ENCODE peak calls at places on chromosomes 12 and 14, in four cellular contexts. X is CD8-positive, alpha-beta T cell; K is heart left ventricle; I is GM23338. S is an unnamed sample.

GRCh38 chr12:106753526-106753925 is 21.0 kb upstream of the RIC8B start:
- DNase-seq in X (peak), K (no peak), I (no peak), S (no peak)

GRCh38 chr12:1093166-1093751 is 102.2 kb downstream of the ERC1 start:
- DNase-seq in X (peak), K (no peak), I (peak), S (peak)

GRCh38 chr12:4987076-4987775 is 56.5 kb upstream of the KCNA5 start:
- DNase-seq in X (no peak), K (no peak), I (no peak), S (no peak)

GRCh38 chr14:66233571-66233970 is 252.6 kb upstream of the CCDC196 start:
- DNase-seq in X (no peak), K (no peak), I (no peak), S (no peak)

GRCh38 chr12:114481200-114481535 is 75.2 kb upstream of the TBX5 start:
- DNase-seq in X (no peak), K (no peak), I (peak), S (no peak)

GRCh38 chr12:43898474-43898873 is 62.6 kb downstream of the TMEM117 start:
- DNase-seq in X (no peak), K (no peak), I (no peak), S (no peak)

GRCh38 chr14:99378782-99379214 is 101.9 kb downstream of the SETD3 start:
- DNase-seq in X (no peak), K (no peak), I (no peak), S (no peak)

GRCh38 chr12:78470354-78471195 is 394.0 kb upstream of the SYT1 start:
- DNase-seq in X (no peak), K (no peak), I (peak), S (peak)

GRCh38 chr14:99224116-99224910 is 47.7 kb downstream of the BCL11B start:
- DNase-seq in X (no peak), K (no peak), I (peak), S (no peak)

GRCh38 chr12:67697443-67697842 is 48.9 kb downstream of the DYRK2 start:
- DNase-seq in X (peak), K (no peak), I (no peak), S (no peak)

GRCh38 chr12:132147423-132148367 is 3.4 kb downstream of the NOC4L start:
- DNase-seq in X (no peak), K (no peak), I (no peak), S (no peak)

GRCh38 chr14:19974844-19975243 is 547 bp upstream of the OR4K15 start:
- DNase-seq in X (peak), K (no peak), I (no peak), S (no peak)

GRCh38 chr14:24734917-24735500 is 101.0 kb upstream of the GZMB start:
- DNase-seq in X (peak), K (peak), I (peak), S (peak)

GRCh38 chr14:23102801-23103200 is 2.0 kb downstream of the CIROP start:
- DNase-seq in X (no peak), K (no peak), I (no peak), S (no peak)

GRCh38 chr14:61528591-61529021 is 166.7 kb upstream of the HIF1A start:
- DNase-seq in X (no peak), K (no peak), I (no peak), S (no peak)

GRCh38 chr12:54444202-54444601 is 25.1 kb upstream of the ITGA5 start:
- DNase-seq in X (no peak), K (no peak), I (no peak), S (no peak)

GRCh38 chr12:1115471-1116242 is 124.6 kb downstream of the ERC1 start:
- DNase-seq in X (no peak), K (no peak), I (no peak), S (no peak)

GRCh38 chr12:121005346-121005815 is 10.9 kb downstream of the C12orf43 start:
- DNase-seq in X (peak), K (no peak), I (peak), S (peak)

GRCh38 chr12:64104376-64104775 is 117.7 kb downstream of the KICS2 start:
- DNase-seq in X (no peak), K (no peak), I (no peak), S (no peak)

GRCh38 chr12:130418261-130418660 is 80.6 kb downstream of the PIWIL1 start:
- DNase-seq in X (no peak), K (no peak), I (no peak), S (no peak)

GRCh38 chr12:63964301-63964700 is 119.8 kb downstream of the SRGAP1 start:
- DNase-seq in X (no peak), K (no peak), I (no peak), S (no peak)

GRCh38 chr14:60164404-60164716 is 838 bp downstream of the DHRS7 start:
- DNase-seq in X (no peak), K (no peak), I (no peak), S (no peak)

GRCh38 chr12:47838286-47838931 is 18.7 kb upstream of the HDAC7 start:
- DNase-seq in X (peak), K (no peak), I (peak), S (no peak)

GRCh38 chr14:68458840-68459469 is 333.9 kb downstream of the ZFP36L1 start:
- DNase-seq in X (no peak), K (peak), I (peak), S (no peak)

GRCh38 chr12:47216150-47216677 is 136.5 kb upstream of the AMIGO2 start:
- DNase-seq in X (peak), K (peak), I (no peak), S (no peak)

GRCh38 chr12:48022676-48023385 is 18.6 kb upstream of the COL2A1 start:
- DNase-seq in X (no peak), K (no peak), I (peak), S (no peak)

GRCh38 chr14:77474763-77475162 is 16.9 kb downstream of the AHSA1 start:
- DNase-seq in X (no peak), K (no peak), I (no peak), S (no peak)

GRCh38 chr12:110270125-110270962 is 10.7 kb upstream of the ATP2A2 start:
- DNase-seq in X (no peak), K (peak), I (no peak), S (no peak)

GRCh38 chr14:92956961-92957360 is 34.0 kb downstream of the CHGA start:
- DNase-seq in X (no peak), K (no peak), I (no peak), S (no peak)

GRCh38 chr12:100995201-100995600 is 200.6 kb downstream of the ANO4 start:
- DNase-seq in X (no peak), K (no peak), I (peak), S (peak)

GRCh38 chr14:104441275-104442106 is 138.1 kb upstream of the C14orf180 start:
- DNase-seq in X (peak), K (no peak), I (no peak), S (no peak)

GRCh38 chr12:94834036-94834625 is 169.4 kb downstream of the NDUFA12 start:
- DNase-seq in X (no peak), K (no peak), I (no peak), S (no peak)

GRCh38 chr12:94831081-94831747 is 172.3 kb downstream of the NDUFA12 start:
- DNase-seq in X (no peak), K (no peak), I (no peak), S (no peak)

GRCh38 chr12:94829552-94829951 is 173.9 kb downstream of the NDUFA12 start:
- DNase-seq in X (no peak), K (no peak), I (no peak), S (no peak)

GRCh38 chr12:94832105-94832504 is 171.4 kb downstream of the NDUFA12 start:
- DNase-seq in X (no peak), K (no peak), I (no peak), S (no peak)

GRCh38 chr12:94832780-94833760 is 170.4 kb downstream of the NDUFA12 start:
- DNase-seq in X (no peak), K (peak), I (peak), S (peak)
- H3K4me3 ChIP-seq in X (no peak), K (no peak), I (peak), S (no peak)

DNA sequence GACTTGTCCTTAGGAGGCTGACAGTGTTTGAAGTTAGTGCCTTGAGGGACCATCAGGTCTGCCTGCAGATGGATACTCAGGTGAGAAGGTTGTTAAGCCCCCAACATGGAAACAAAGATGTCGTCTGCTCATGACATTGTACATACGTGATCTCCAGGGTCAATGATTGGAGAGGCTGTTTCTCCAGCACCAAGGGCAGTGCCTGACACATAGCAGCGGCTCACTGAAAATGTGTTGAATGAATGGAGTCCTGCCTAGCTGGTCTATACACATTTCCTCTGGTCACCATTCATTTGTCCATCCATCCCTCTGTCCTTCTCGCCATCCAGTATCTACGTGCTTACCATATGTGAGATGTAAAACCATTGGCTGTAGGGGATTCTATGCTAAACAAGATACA is 7.1 kb downstream of the CCDC177 start:
- DNase-seq in X (no peak), K (no peak), I (no peak), S (no peak)
- H3K4me3 ChIP-seq in X (no peak), K (no peak), I (no peak), S (no peak)

GRCh38 chr14:69651653-69652052 is 40.3 kb downstream of the SUSD6 start:
- DNase-seq in X (no peak), K (no peak), I (no peak), S (no peak)
- H3K4me3 ChIP-seq in X (no peak), K (no peak), I (no peak), S (no peak)

GRCh38 chr14:35534884-35535793 is 1.2 kb downstream of the INSM2 start:
- DNase-seq in X (peak), K (peak), I (peak), S (peak)
- H3K4me3 ChIP-seq in X (peak), K (peak), I (peak), S (peak)

GRCh38 chr14:51261151-51261550 is 21.1 kb downstream of the TMX1 start:
- DNase-seq in X (no peak), K (no peak), I (no peak), S (no peak)
- H3K4me3 ChIP-seq in X (no peak), K (no peak), I (no peak), S (no peak)

GRCh38 chr12:127165567-127166392 is 1101.2 kb upstream of the TMEM132C start:
- DNase-seq in X (peak), K (peak), I (peak), S (peak)
- H3K4me3 ChIP-seq in X (peak), K (peak), I (peak), S (peak)

S was measured in NT2/D1.